ENCODE peak calls at places on chromosomes 12 and 14, in five cellular contexts. K is AG09309; G is HS-27A; W is T-helper 17 cell; F is activated CD4-positive, alpha-beta T cell treated with anti-CD3 and anti-CD28 coated beads, Interleukin-2, amount 50 U/mL, for 1 hour. M is an unnamed sample.

GRCh38 chr12:103369929-103370328 is 125.8 kb downstream of the C12orf42 start:
- DNase-seq in K (no peak), G (no peak), W (no peak), F (no peak), M (no peak)

GRCh38 chr12:57694459-57695019 is 607 bp downstream of the OS9 start:
- DNase-seq in K (no peak), G (no peak), W (no peak), F (no peak), M (peak)

GRCh38 chr14:47346849-47347248 is 328.6 kb downstream of the MDGA2 start:
- DNase-seq in K (no peak), G (no peak), W (no peak), F (no peak), M (no peak)

GRCh38 chr14:51453869-51454268 is 197.8 kb upstream of the FRMD6 start:
- DNase-seq in K (no peak), G (no peak), W (no peak), F (no peak), M (no peak)

GRCh38 chr12:114344264-114344663 is 61.7 kb downstream of the TBX5 start:
- DNase-seq in K (no peak), G (no peak), W (no peak), F (no peak), M (no peak)

GRCh38 chr12:112380663-112381420 is 1.4 kb downstream of the HECTD4 start:
- DNase-seq in K (no peak), G (no peak), W (no peak), F (no peak), M (no peak)

GRCh38 chr14:35535794-35536112 is 1.8 kb downstream of the INSM2 start:
- DNase-seq in K (no peak), G (no peak), W (no peak), F (no peak), M (no peak)

GRCh38 chr12:52026267-52026666 is 19.5 kb downstream of the TAMALIN start:
- DNase-seq in K (no peak), G (no peak), W (no peak), F (no peak), M (no peak)

GRCh38 chr12:29552324-29552927 is 54.9 kb upstream of the OVCH1 start:
- DNase-seq in K (no peak), G (peak), W (peak), F (peak), M (peak)

GRCh38 chr14:36580856-36581831 is 1.3 kb downstream of the NKX2-8 start:
- DNase-seq in K (no peak), G (no peak), W (no peak), F (no peak), M (no peak)

GRCh38 chr12:118357327-118358007 is 15.2 kb downstream of the TAOK3 start:
- DNase-seq in K (no peak), G (no peak), W (no peak), F (peak), M (peak)

GRCh38 chr12:1907652-1908611 is 10.5 kb downstream of the CACNA2D4 start:
- DNase-seq in K (no peak), G (no peak), W (no peak), F (peak), M (no peak)

GRCh38 chr14:95365401-95365800 is 45.7 kb upstream of the CLMN start:
- DNase-seq in K (peak), G (no peak), W (no peak), F (no peak), M (no peak)

GRCh38 chr12:56193025-56193578 is 3.8 kb upstream of the SMARCC2 start:
- DNase-seq in K (peak), G (peak), W (peak), F (peak), M (peak)

M was measured in effector memory CD4-positive, alpha-beta T cell.